ENCODE peak calls at places on chromosomes 12 and 14, in seven cellular contexts. One of them, this sample, is unnamed.

GRCh38 chr12:131736807-131737484 is 26.1 kb downstream of the SFSWAP start:
- DNase-seq in stimulated activated CD4-positive, alpha-beta T cell treated with anti-CD3 and anti-CD28 coated beads, Interleukin-2, amount 100 ng/mL, for 24 hours: no peak
- DNase-seq in dorsolateral prefrontal cortex: no peak
- DNase-seq in M059J: peak; percentile 85
- DNase-seq in RWPE1: peak; percentile 97
- DNase-seq in LoVo: peak; percentile 18
- DNase-seq in Kasumi-1: no peak
- DNase-seq in this sample: no peak

GRCh38 chr12:113926792-113927191 is 39.3 kb downstream of the RBM19 start:
- DNase-seq in stimulated activated CD4-positive, alpha-beta T cell treated with anti-CD3 and anti-CD28 coated beads, Interleukin-2, amount 100 ng/mL, for 24 hours: no peak
- DNase-seq in Kasumi-1: no peak
- DNase-seq in LoVo: no peak
- DNase-seq in RWPE1: no peak
- DNase-seq in dorsolateral prefrontal cortex: no peak
- DNase-seq in M059J: no peak
- DNase-seq in this sample: no peak

GRCh38 chr14:100882026-100882967 is 21.2 kb downstream of the RTL1 start:
- DNase-seq in dorsolateral prefrontal cortex: peak; percentile 26
- DNase-seq in LoVo: no peak
- DNase-seq in M059J: no peak
- DNase-seq in RWPE1: no peak
- DNase-seq in Kasumi-1: no peak
- DNase-seq in stimulated activated CD4-positive, alpha-beta T cell treated with anti-CD3 and anti-CD28 coated beads, Interleukin-2, amount 100 ng/mL, for 24 hours: no peak
- DNase-seq in this sample: no peak

GRCh38 chr12:116717466-116718457 is 20.1 kb downstream of the SPRING1 start:
- DNase-seq in M059J: peak; percentile 60
- DNase-seq in stimulated activated CD4-positive, alpha-beta T cell treated with anti-CD3 and anti-CD28 coated beads, Interleukin-2, amount 100 ng/mL, for 24 hours: no peak
- DNase-seq in dorsolateral prefrontal cortex: no peak
- DNase-seq in RWPE1: no peak
- DNase-seq in Kasumi-1: no peak
- DNase-seq in LoVo: no peak
- DNase-seq in this sample: no peak

GRCh38 chr12:82357340-82357739 is 847 bp downstream of the CCDC59 start:
- DNase-seq in Kasumi-1: no peak
- DNase-seq in stimulated activated CD4-positive, alpha-beta T cell treated with anti-CD3 and anti-CD28 coated beads, Interleukin-2, amount 100 ng/mL, for 24 hours: no peak
- DNase-seq in RWPE1: no peak
- DNase-seq in M059J: no peak
- DNase-seq in LoVo: no peak
- DNase-seq in dorsolateral prefrontal cortex: no peak
- DNase-seq in this sample: no peak

GRCh38 chr12:132397152-132397933 is 68.0 kb upstream of the GALNT9 start:
- DNase-seq in LoVo: no peak
- DNase-seq in stimulated activated CD4-positive, alpha-beta T cell treated with anti-CD3 and anti-CD28 coated beads, Interleukin-2, amount 100 ng/mL, for 24 hours: no peak
- DNase-seq in RWPE1: no peak
- DNase-seq in M059J: no peak
- DNase-seq in dorsolateral prefrontal cortex: no peak
- DNase-seq in Kasumi-1: no peak
- DNase-seq in this sample: peak; percentile 90

GRCh38 chr12:117854339-117855012 is 114.3 kb downstream of the KSR2 start:
- DNase-seq in LoVo: peak; percentile 78
- DNase-seq in Kasumi-1: peak; percentile 58
- DNase-seq in RWPE1: peak; percentile 48
- DNase-seq in dorsolateral prefrontal cortex: no peak
- DNase-seq in M059J: peak; percentile 46
- DNase-seq in stimulated activated CD4-positive, alpha-beta T cell treated with anti-CD3 and anti-CD28 coated beads, Interleukin-2, amount 100 ng/mL, for 24 hours: peak; percentile 62
- DNase-seq in this sample: peak; percentile 25

GRCh38 chr12:65882504-65882903 is 58.2 kb downstream of the HMGA2 start:
- DNase-seq in dorsolateral prefrontal cortex: no peak
- DNase-seq in Kasumi-1: no peak
- DNase-seq in M059J: peak; percentile 43
- DNase-seq in LoVo: no peak
- DNase-seq in stimulated activated CD4-positive, alpha-beta T cell treated with anti-CD3 and anti-CD28 coated beads, Interleukin-2, amount 100 ng/mL, for 24 hours: no peak
- DNase-seq in RWPE1: no peak
- DNase-seq in this sample: no peak

GRCh38 chr12:111991946-111992345 is 21.0 kb downstream of the TMEM116 start:
- DNase-seq in RWPE1: no peak
- DNase-seq in LoVo: no peak
- DNase-seq in M059J: no peak
- DNase-seq in dorsolateral prefrontal cortex: no peak
- DNase-seq in Kasumi-1: no peak
- DNase-seq in stimulated activated CD4-positive, alpha-beta T cell treated with anti-CD3 and anti-CD28 coated beads, Interleukin-2, amount 100 ng/mL, for 24 hours: no peak
- DNase-seq in this sample: no peak

GRCh38 chr12:12461923-12462315 is 100.7 kb downstream of the DUSP16 start:
- DNase-seq in stimulated activated CD4-positive, alpha-beta T cell treated with anti-CD3 and anti-CD28 coated beads, Interleukin-2, amount 100 ng/mL, for 24 hours: peak; percentile 56
- DNase-seq in RWPE1: no peak
- DNase-seq in Kasumi-1: no peak
- DNase-seq in LoVo: no peak
- DNase-seq in dorsolateral prefrontal cortex: no peak
- DNase-seq in M059J: no peak
- DNase-seq in this sample: no peak

GRCh38 chr12:68162374-68162773 is 2.8 kb upstream of the IFNG start:
- DNase-seq in dorsolateral prefrontal cortex: no peak
- DNase-seq in stimulated activated CD4-positive, alpha-beta T cell treated with anti-CD3 and anti-CD28 coated beads, Interleukin-2, amount 100 ng/mL, for 24 hours: no peak
- DNase-seq in LoVo: no peak
- DNase-seq in M059J: peak; percentile 32
- DNase-seq in Kasumi-1: no peak
- DNase-seq in RWPE1: peak; percentile 38
- DNase-seq in this sample: no peak

GRCh38 chr12:5059358-5059757 is 15.7 kb downstream of the KCNA5 start:
- DNase-seq in Kasumi-1: no peak
- DNase-seq in LoVo: no peak
- DNase-seq in RWPE1: no peak
- DNase-seq in dorsolateral prefrontal cortex: no peak
- DNase-seq in stimulated activated CD4-positive, alpha-beta T cell treated with anti-CD3 and anti-CD28 coated beads, Interleukin-2, amount 100 ng/mL, for 24 hours: no peak
- DNase-seq in M059J: no peak
- DNase-seq in this sample: no peak

GRCh38 chr12:124694846-124695497 is 127.6 kb upstream of the NCOR2 start:
- DNase-seq in RWPE1: peak; percentile 57
- DNase-seq in Kasumi-1: no peak
- DNase-seq in stimulated activated CD4-positive, alpha-beta T cell treated with anti-CD3 and anti-CD28 coated beads, Interleukin-2, amount 100 ng/mL, for 24 hours: no peak
- DNase-seq in LoVo: no peak
- DNase-seq in dorsolateral prefrontal cortex: no peak
- DNase-seq in M059J: peak; percentile 94
- DNase-seq in this sample: no peak

GRCh38 chr12:39300799-39301198 is 142.1 kb downstream of the KIF21A start:
- DNase-seq in LoVo: no peak
- DNase-seq in stimulated activated CD4-positive, alpha-beta T cell treated with anti-CD3 and anti-CD28 coated beads, Interleukin-2, amount 100 ng/mL, for 24 hours: no peak
- DNase-seq in M059J: peak; percentile 3
- DNase-seq in dorsolateral prefrontal cortex: no peak
- DNase-seq in Kasumi-1: no peak
- DNase-seq in RWPE1: no peak
- DNase-seq in this sample: no peak

GRCh38 chr14:58280954-58281787 is 17.2 kb upstream of the ARID4A start:
- DNase-seq in M059J: peak; percentile 98
- DNase-seq in RWPE1: peak; percentile 84
- DNase-seq in LoVo: no peak
- DNase-seq in Kasumi-1: peak; percentile 56
- DNase-seq in dorsolateral prefrontal cortex: no peak
- DNase-seq in stimulated activated CD4-positive, alpha-beta T cell treated with anti-CD3 and anti-CD28 coated beads, Interleukin-2, amount 100 ng/mL, for 24 hours: no peak
- DNase-seq in this sample: no peak

GRCh38 chr14:100441271-100441947 is 118.3 kb downstream of the SLC25A47 start:
- DNase-seq in RWPE1: no peak
- DNase-seq in stimulated activated CD4-positive, alpha-beta T cell treated with anti-CD3 and anti-CD28 coated beads, Interleukin-2, amount 100 ng/mL, for 24 hours: no peak
- DNase-seq in Kasumi-1: no peak
- DNase-seq in M059J: no peak
- DNase-seq in dorsolateral prefrontal cortex: no peak
- DNase-seq in LoVo: no peak
- DNase-seq in this sample: no peak

GRCh38 chr12:132320767-132321211 is 8.6 kb downstream of the GALNT9 start:
- DNase-seq in Kasumi-1: no peak
- DNase-seq in M059J: no peak
- DNase-seq in LoVo: no peak
- DNase-seq in dorsolateral prefrontal cortex: no peak
- DNase-seq in RWPE1: no peak
- DNase-seq in stimulated activated CD4-positive, alpha-beta T cell treated with anti-CD3 and anti-CD28 coated beads, Interleukin-2, amount 100 ng/mL, for 24 hours: no peak
- DNase-seq in this sample: no peak

This sample was measured in NCI-H1436.